ENCODE peak calls at places on chromosomes 13 and 19, in seven cellular contexts. U is left lobe of liver; T is activated naive CD8-positive, alpha-beta T cell treated with anti-CD3 and anti-CD28 coated beads, Interleukin-2, amount 50 U/mL, for 24 hours; G is stimulated activated CD4-positive, alpha-beta T cell treated with anti-CD3 and anti-CD28 coated beads, Interleukin-2, amount 100 ng/mL, for 48 hours; S is thyroid gland; J is EL; H is NCI-H1105. X is an unnamed sample.

GRCh38 chr19:46546194-46546896 is 50.7 kb upstream of the PNMA8B start:
- DNase-seq in G (no peak), J (peak), H (no peak), S (peak), U (peak), T (peak), X (peak)

GRCh38 chr13:41019578-41020347 is 647 bp upstream of the ELF1 start:
- DNase-seq in U (no peak), S (peak), T (no peak), J (no peak), H (no peak), G (no peak), X (no peak)

GRCh38 chr19:2577722-2578335 is 101.9 kb downstream of the GADD45B start:
- DNase-seq in U (no peak), H (no peak), G (no peak), J (no peak), T (no peak), S (no peak), X (no peak)

GRCh38 chr13:26694609-26695359 is 65.8 kb downstream of the GPR12 start:
- DNase-seq in T (no peak), G (no peak), J (no peak), S (no peak), U (no peak), H (no peak), X (no peak)

GRCh38 chr19:17488593-17489391 is 18.5 kb downstream of the SLC27A1 start:
- DNase-seq in J (no peak), T (peak), H (no peak), G (peak), U (peak), S (peak), X (peak)

GRCh38 chr13:38086013-38086412 is 216.4 kb upstream of the TRPC4 start:
- DNase-seq in H (no peak), J (no peak), G (no peak), U (no peak), S (no peak), T (no peak), X (no peak)

GRCh38 chr13:39317284-39317683 is 279.0 kb downstream of the NHLRC3 start:
- DNase-seq in U (no peak), T (no peak), S (peak), J (peak), G (no peak), H (no peak), X (no peak)

GRCh38 chr13:24617394-24618218 is 62.6 kb upstream of the ATP12A start:
- DNase-seq in S (no peak), T (no peak), H (no peak), G (no peak), U (no peak), J (no peak), X (no peak)

GRCh38 chr13:97212540-97213146 is 9.5 kb upstream of the MBNL2 start:
- DNase-seq in J (peak), H (no peak), T (no peak), U (no peak), G (no peak), S (no peak), X (peak)

GRCh38 chr19:31344403-31344802 is 4.8 kb downstream of the TSHZ3 start:
- DNase-seq in G (no peak), T (no peak), S (peak), J (no peak), H (no peak), U (no peak), X (no peak)

GRCh38 chr19:19602713-19603320 is 15.7 kb downstream of the PBX4 start:
- DNase-seq in T (no peak), S (no peak), U (no peak), H (no peak), J (no peak), G (no peak), X (peak)

GRCh38 chr13:53075356-53076041 is 46.9 kb downstream of the OLFM4 start:
- DNase-seq in S (no peak), J (no peak), H (no peak), U (no peak), T (no peak), G (no peak), X (no peak)

GRCh38 chr19:45670670-45671453 is 2.8 kb downstream of the GIPR start:
- DNase-seq in H (no peak), S (peak), G (peak), T (peak), J (peak), U (peak), X (peak)

GRCh38 chr19:49469828-49470614 is 4.0 kb upstream of the FLT3LG start:
- DNase-seq in G (peak), U (no peak), T (peak), J (peak), H (no peak), S (no peak), X (no peak)

GRCh38 chr13:99958402-99959126 is 13.0 kb downstream of the ZIC5 start:
- DNase-seq in S (no peak), U (no peak), J (no peak), G (no peak), T (no peak), H (no peak), X (no peak)

GRCh38 chr13:53782400-53783030 is 753.9 kb downstream of the OLFM4 start:
- DNase-seq in U (no peak), J (peak), H (peak), G (peak), S (peak), T (no peak), X (peak)

GRCh38 chr13:76250211-76250610 is 614.1 kb downstream of the LMO7 start:
- DNase-seq in U (no peak), G (no peak), H (no peak), T (no peak), S (no peak), J (no peak), X (no peak)

GRCh38 chr19:18951721-18952281 is 10.8 kb upstream of the HOMER3 start:
- DNase-seq in J (peak), S (no peak), H (no peak), U (no peak), G (no peak), T (no peak), X (no peak)

GRCh38 chr19:15113245-15114152 is 6.3 kb downstream of the SYDE1 start:
- DNase-seq in J (no peak), S (no peak), G (no peak), U (no peak), T (no peak), H (no peak), X (no peak)

GRCh38 chr19:49118565-49119410 is at the start of gene C19orf73:
- DNase-seq in J (peak), U (peak), H (peak), S (peak), G (peak), T (peak), X (peak)

GRCh38 chr19:40762754-40763153 is 11.8 kb downstream of the SNRPA start:
- DNase-seq in U (no peak), T (peak), J (no peak), G (no peak), S (no peak), H (no peak), X (no peak)

GRCh38 chr13:62747629-62748028 is 1332.0 kb upstream of the PCDH20 start:
- DNase-seq in G (no peak), S (no peak), U (no peak), T (no peak), H (no peak), J (peak), X (no peak)

GRCh38 chr19:48560095-48560530 is 8.1 kb downstream of the SULT2B1 start:
- DNase-seq in T (no peak), J (no peak), G (no peak), U (no peak), S (no peak), H (no peak), X (no peak)

GRCh38 chr19:29953352-29954247 is 11.6 kb downstream of the URI1 start:
- DNase-seq in J (no peak), G (no peak), U (no peak), H (no peak), T (no peak), S (no peak), X (no peak)

GRCh38 chr19:14440049-14440448 is 6.9 kb downstream of the PKN1 start:
- DNase-seq in S (peak), G (peak), T (peak), J (no peak), H (no peak), U (peak), X (no peak)

GRCh38 chr13:98869408-98870090 is 108.3 kb downstream of the DOCK9 start:
- DNase-seq in U (no peak), S (peak), G (no peak), J (no peak), H (no peak), T (no peak), X (no peak)

GRCh38 chr13:99626461-99627082 is 125.3 kb downstream of the TM9SF2 start:
- DNase-seq in S (no peak), U (no peak), T (no peak), H (no peak), J (peak), G (no peak), X (no peak)

GRCh38 chr19:20244356-20244755 is 77.3 kb downstream of the ZNF486 start:
- DNase-seq in J (no peak), G (no peak), S (no peak), H (no peak), U (no peak), T (no peak), X (no peak)

GRCh38 chr13:73765651-73766384 is 368.4 kb downstream of the KLF12 start:
- DNase-seq in U (peak), S (peak), T (peak), H (peak), J (no peak), G (peak), X (peak)

GRCh38 chr13:106534844-106535551 is 464 bp downstream of the EFNB2 start:
- DNase-seq in J (peak), H (peak), U (no peak), T (peak), S (peak), G (peak), X (peak)

X was measured in HAP-1.